ENCODE peak calls at places on chromosomes 2 and 18, in eight cellular contexts. One of them, this sample, is unnamed.
A peak's percentile ranks its signal among the peaks of the same experiment; 100 is the strongest.

GRCh38 chr2:221596192-221596591 is 24.1 kb upstream of the EPHA4 start:
- DNase-seq in stimulated activated naive B cell treated with anti-CD40 and anti-IgM and Interleukin-4, amounts not matched to agents 10 μg/mL and 1 μg/mL and 100 μg/mL, for 72 hours: no peak
- DNase-seq in cerebellar cortex: no peak
- DNase-seq in CD4-positive, alpha-beta memory T cell: no peak
- DNase-seq in stimulated activated naive CD8-positive, alpha-beta T cell treated with anti-CD3 and anti-CD28 coated beads, Interleukin-15, Interleukin-2, amounts not matched to agents 100 U/mL and 50 U/mL, for 24 hours: no peak
- DNase-seq in MV-4-11: no peak
- DNase-seq in EH: peak; percentile 70
- DNase-seq in PC-3: peak; percentile 72
- DNase-seq in this sample: peak; percentile 63

GRCh38 chr2:190785380-190785779 is 95.2 kb upstream of the GLS start:
- DNase-seq in stimulated activated naive B cell treated with anti-CD40 and anti-IgM and Interleukin-4, amounts not matched to agents 10 μg/mL and 1 μg/mL and 100 μg/mL, for 72 hours: no peak
- DNase-seq in cerebellar cortex: no peak
- DNase-seq in CD4-positive, alpha-beta memory T cell: no peak
- DNase-seq in stimulated activated naive CD8-positive, alpha-beta T cell treated with anti-CD3 and anti-CD28 coated beads, Interleukin-15, Interleukin-2, amounts not matched to agents 100 U/mL and 50 U/mL, for 24 hours: no peak
- DNase-seq in MV-4-11: no peak
- DNase-seq in EH: no peak
- DNase-seq in PC-3: peak; percentile 20
- DNase-seq in this sample: no peak

GRCh38 chr2:112004246-112004645 is 50.8 kb upstream of the TMEM87B start:
- DNase-seq in stimulated activated naive B cell treated with anti-CD40 and anti-IgM and Interleukin-4, amounts not matched to agents 10 μg/mL and 1 μg/mL and 100 μg/mL, for 72 hours: peak; percentile 49
- DNase-seq in cerebellar cortex: no peak
- DNase-seq in CD4-positive, alpha-beta memory T cell: no peak
- DNase-seq in stimulated activated naive CD8-positive, alpha-beta T cell treated with anti-CD3 and anti-CD28 coated beads, Interleukin-15, Interleukin-2, amounts not matched to agents 100 U/mL and 50 U/mL, for 24 hours: no peak
- DNase-seq in MV-4-11: peak; percentile 99
- DNase-seq in EH: no peak
- DNase-seq in PC-3: no peak
- DNase-seq in this sample: no peak

GRCh38 chr18:56097561-56098095 is 509.6 kb upstream of the TCF4 start:
- DNase-seq in stimulated activated naive B cell treated with anti-CD40 and anti-IgM and Interleukin-4, amounts not matched to agents 10 μg/mL and 1 μg/mL and 100 μg/mL, for 72 hours: no peak
- DNase-seq in cerebellar cortex: peak; percentile 4
- DNase-seq in CD4-positive, alpha-beta memory T cell: no peak
- DNase-seq in stimulated activated naive CD8-positive, alpha-beta T cell treated with anti-CD3 and anti-CD28 coated beads, Interleukin-15, Interleukin-2, amounts not matched to agents 100 U/mL and 50 U/mL, for 24 hours: no peak
- DNase-seq in MV-4-11: no peak
- DNase-seq in EH: peak; percentile 60
- DNase-seq in PC-3: no peak
- DNase-seq in this sample: no peak

GRCh38 chr2:105754011-105754410 is 9.3 kb downstream of the NCK2 start:
- DNase-seq in stimulated activated naive B cell treated with anti-CD40 and anti-IgM and Interleukin-4, amounts not matched to agents 10 μg/mL and 1 μg/mL and 100 μg/mL, for 72 hours: no peak
- DNase-seq in cerebellar cortex: no peak
- DNase-seq in CD4-positive, alpha-beta memory T cell: peak; percentile 71
- DNase-seq in stimulated activated naive CD8-positive, alpha-beta T cell treated with anti-CD3 and anti-CD28 coated beads, Interleukin-15, Interleukin-2, amounts not matched to agents 100 U/mL and 50 U/mL, for 24 hours: peak; percentile 51
- DNase-seq in MV-4-11: no peak
- DNase-seq in EH: no peak
- DNase-seq in PC-3: no peak
- DNase-seq in this sample: no peak

GRCh38 chr2:63735263-63735662 is 106.4 kb upstream of the UGP2 start:
- DNase-seq in stimulated activated naive B cell treated with anti-CD40 and anti-IgM and Interleukin-4, amounts not matched to agents 10 μg/mL and 1 μg/mL and 100 μg/mL, for 72 hours: no peak
- DNase-seq in cerebellar cortex: no peak
- DNase-seq in CD4-positive, alpha-beta memory T cell: no peak
- DNase-seq in stimulated activated naive CD8-positive, alpha-beta T cell treated with anti-CD3 and anti-CD28 coated beads, Interleukin-15, Interleukin-2, amounts not matched to agents 100 U/mL and 50 U/mL, for 24 hours: no peak
- DNase-seq in MV-4-11: no peak
- DNase-seq in EH: peak; percentile 71
- DNase-seq in PC-3: peak; percentile 49
- DNase-seq in this sample: peak; percentile 65

GRCh38 chr2:45024600-45025291 is 15.5 kb upstream of the SIX2 start:
- DNase-seq in stimulated activated naive B cell treated with anti-CD40 and anti-IgM and Interleukin-4, amounts not matched to agents 10 μg/mL and 1 μg/mL and 100 μg/mL, for 72 hours: no peak
- DNase-seq in cerebellar cortex: no peak
- DNase-seq in CD4-positive, alpha-beta memory T cell: no peak
- DNase-seq in stimulated activated naive CD8-positive, alpha-beta T cell treated with anti-CD3 and anti-CD28 coated beads, Interleukin-15, Interleukin-2, amounts not matched to agents 100 U/mL and 50 U/mL, for 24 hours: no peak
- DNase-seq in MV-4-11: no peak
- DNase-seq in EH: peak; percentile 93
- DNase-seq in PC-3: peak; percentile 99
- DNase-seq in this sample: peak; percentile 80

GRCh38 chr2:201665420-201666158 is 22.3 kb upstream of the TMEM237 start:
- DNase-seq in stimulated activated naive B cell treated with anti-CD40 and anti-IgM and Interleukin-4, amounts not matched to agents 10 μg/mL and 1 μg/mL and 100 μg/mL, for 72 hours: no peak
- DNase-seq in cerebellar cortex: no peak
- DNase-seq in CD4-positive, alpha-beta memory T cell: no peak
- DNase-seq in stimulated activated naive CD8-positive, alpha-beta T cell treated with anti-CD3 and anti-CD28 coated beads, Interleukin-15, Interleukin-2, amounts not matched to agents 100 U/mL and 50 U/mL, for 24 hours: no peak
- DNase-seq in MV-4-11: no peak
- DNase-seq in EH: peak; percentile 23
- DNase-seq in PC-3: peak; percentile 19
- DNase-seq in this sample: no peak

GRCh38 chr2:128489580-128490273 is 171.1 kb upstream of the HS6ST1 start:
- DNase-seq in stimulated activated naive B cell treated with anti-CD40 and anti-IgM and Interleukin-4, amounts not matched to agents 10 μg/mL and 1 μg/mL and 100 μg/mL, for 72 hours: no peak
- DNase-seq in cerebellar cortex: no peak
- DNase-seq in CD4-positive, alpha-beta memory T cell: no peak
- DNase-seq in stimulated activated naive CD8-positive, alpha-beta T cell treated with anti-CD3 and anti-CD28 coated beads, Interleukin-15, Interleukin-2, amounts not matched to agents 100 U/mL and 50 U/mL, for 24 hours: no peak
- DNase-seq in MV-4-11: no peak
- DNase-seq in EH: no peak
- DNase-seq in PC-3: no peak
- DNase-seq in this sample: peak; percentile 25

GRCh38 chr2:36392854-36393253 is 37.3 kb downstream of the CRIM1 start:
- DNase-seq in stimulated activated naive B cell treated with anti-CD40 and anti-IgM and Interleukin-4, amounts not matched to agents 10 μg/mL and 1 μg/mL and 100 μg/mL, for 72 hours: no peak
- DNase-seq in cerebellar cortex: no peak
- DNase-seq in CD4-positive, alpha-beta memory T cell: no peak
- DNase-seq in stimulated activated naive CD8-positive, alpha-beta T cell treated with anti-CD3 and anti-CD28 coated beads, Interleukin-15, Interleukin-2, amounts not matched to agents 100 U/mL and 50 U/mL, for 24 hours: no peak
- DNase-seq in MV-4-11: no peak
- DNase-seq in EH: no peak
- DNase-seq in PC-3: no peak
- DNase-seq in this sample: no peak

GRCh38 chr18:9437049-9437448 is 38.3 kb upstream of the RALBP1 start:
- DNase-seq in stimulated activated naive B cell treated with anti-CD40 and anti-IgM and Interleukin-4, amounts not matched to agents 10 μg/mL and 1 μg/mL and 100 μg/mL, for 72 hours: no peak
- DNase-seq in cerebellar cortex: no peak
- DNase-seq in CD4-positive, alpha-beta memory T cell: no peak
- DNase-seq in stimulated activated naive CD8-positive, alpha-beta T cell treated with anti-CD3 and anti-CD28 coated beads, Interleukin-15, Interleukin-2, amounts not matched to agents 100 U/mL and 50 U/mL, for 24 hours: no peak
- DNase-seq in MV-4-11: no peak
- DNase-seq in EH: peak; percentile 72
- DNase-seq in PC-3: no peak
- DNase-seq in this sample: peak; percentile 33

GRCh38 chr2:25557179-25558036 is 116.0 kb downstream of the DTNB start:
- DNase-seq in stimulated activated naive B cell treated with anti-CD40 and anti-IgM and Interleukin-4, amounts not matched to agents 10 μg/mL and 1 μg/mL and 100 μg/mL, for 72 hours: no peak
- DNase-seq in cerebellar cortex: no peak
- DNase-seq in CD4-positive, alpha-beta memory T cell: no peak
- DNase-seq in stimulated activated naive CD8-positive, alpha-beta T cell treated with anti-CD3 and anti-CD28 coated beads, Interleukin-15, Interleukin-2, amounts not matched to agents 100 U/mL and 50 U/mL, for 24 hours: no peak
- DNase-seq in MV-4-11: peak; percentile 85
- DNase-seq in EH: no peak
- DNase-seq in PC-3: no peak
- DNase-seq in this sample: no peak

GRCh38 chr18:10351221-10351795 is 103.1 kb upstream of the APCDD1 start:
- DNase-seq in stimulated activated naive B cell treated with anti-CD40 and anti-IgM and Interleukin-4, amounts not matched to agents 10 μg/mL and 1 μg/mL and 100 μg/mL, for 72 hours: no peak
- DNase-seq in cerebellar cortex: no peak
- DNase-seq in CD4-positive, alpha-beta memory T cell: no peak
- DNase-seq in stimulated activated naive CD8-positive, alpha-beta T cell treated with anti-CD3 and anti-CD28 coated beads, Interleukin-15, Interleukin-2, amounts not matched to agents 100 U/mL and 50 U/mL, for 24 hours: no peak
- DNase-seq in MV-4-11: no peak
- DNase-seq in EH: peak; percentile 73
- DNase-seq in PC-3: no peak
- DNase-seq in this sample: no peak

GRCh38 chr18:10020176-10020575 is 106.4 kb downstream of the VAPA start:
- DNase-seq in stimulated activated naive B cell treated with anti-CD40 and anti-IgM and Interleukin-4, amounts not matched to agents 10 μg/mL and 1 μg/mL and 100 μg/mL, for 72 hours: no peak
- DNase-seq in cerebellar cortex: no peak
- DNase-seq in CD4-positive, alpha-beta memory T cell: no peak
- DNase-seq in stimulated activated naive CD8-positive, alpha-beta T cell treated with anti-CD3 and anti-CD28 coated beads, Interleukin-15, Interleukin-2, amounts not matched to agents 100 U/mL and 50 U/mL, for 24 hours: no peak
- DNase-seq in MV-4-11: peak; percentile 65
- DNase-seq in EH: peak; percentile 54
- DNase-seq in PC-3: peak; percentile 40
- DNase-seq in this sample: peak; percentile 53

GRCh38 chr2:55119711-55120487 is 69.6 kb upstream of the RTN4 start:
- DNase-seq in stimulated activated naive B cell treated with anti-CD40 and anti-IgM and Interleukin-4, amounts not matched to agents 10 μg/mL and 1 μg/mL and 100 μg/mL, for 72 hours: no peak
- DNase-seq in cerebellar cortex: no peak
- DNase-seq in CD4-positive, alpha-beta memory T cell: no peak
- DNase-seq in stimulated activated naive CD8-positive, alpha-beta T cell treated with anti-CD3 and anti-CD28 coated beads, Interleukin-15, Interleukin-2, amounts not matched to agents 100 U/mL and 50 U/mL, for 24 hours: no peak
- DNase-seq in MV-4-11: peak; percentile 59
- DNase-seq in EH: no peak
- DNase-seq in PC-3: no peak
- DNase-seq in this sample: no peak

GRCh38 chr2:196758474-196759377 is 40.8 kb downstream of the GTF3C3 start:
- DNase-seq in stimulated activated naive B cell treated with anti-CD40 and anti-IgM and Interleukin-4, amounts not matched to agents 10 μg/mL and 1 μg/mL and 100 μg/mL, for 72 hours: no peak
- DNase-seq in cerebellar cortex: peak; percentile 10
- DNase-seq in CD4-positive, alpha-beta memory T cell: no peak
- DNase-seq in stimulated activated naive CD8-positive, alpha-beta T cell treated with anti-CD3 and anti-CD28 coated beads, Interleukin-15, Interleukin-2, amounts not matched to agents 100 U/mL and 50 U/mL, for 24 hours: no peak
- DNase-seq in MV-4-11: peak; percentile 4
- DNase-seq in EH: peak; percentile 56
- DNase-seq in PC-3: peak; percentile 40
- DNase-seq in this sample: peak; percentile 43

GRCh38 chr2:165874445-165875039 is 79.0 kb downstream of the TTC21B start:
- DNase-seq in stimulated activated naive B cell treated with anti-CD40 and anti-IgM and Interleukin-4, amounts not matched to agents 10 μg/mL and 1 μg/mL and 100 μg/mL, for 72 hours: peak; percentile 13
- DNase-seq in cerebellar cortex: peak; percentile 74
- DNase-seq in CD4-positive, alpha-beta memory T cell: peak; percentile 51
- DNase-seq in stimulated activated naive CD8-positive, alpha-beta T cell treated with anti-CD3 and anti-CD28 coated beads, Interleukin-15, Interleukin-2, amounts not matched to agents 100 U/mL and 50 U/mL, for 24 hours: no peak
- DNase-seq in MV-4-11: peak; percentile 78
- DNase-seq in EH: peak; percentile 72
- DNase-seq in PC-3: peak; percentile 93
- DNase-seq in this sample: peak; percentile 75

GRCh38 chr18:28065031-28065792 is 111.7 kb downstream of the CDH2 start:
- DNase-seq in stimulated activated naive B cell treated with anti-CD40 and anti-IgM and Interleukin-4, amounts not matched to agents 10 μg/mL and 1 μg/mL and 100 μg/mL, for 72 hours: no peak
- DNase-seq in cerebellar cortex: no peak
- DNase-seq in CD4-positive, alpha-beta memory T cell: no peak
- DNase-seq in stimulated activated naive CD8-positive, alpha-beta T cell treated with anti-CD3 and anti-CD28 coated beads, Interleukin-15, Interleukin-2, amounts not matched to agents 100 U/mL and 50 U/mL, for 24 hours: no peak
- DNase-seq in MV-4-11: no peak
- DNase-seq in EH: peak; percentile 97
- DNase-seq in PC-3: peak; percentile 54
- DNase-seq in this sample: peak; percentile 87

This sample was measured in iris pigment epithelial cell.